ENCODE peak calls at places on chromosomes 6 and 20, in seven cellular contexts. One of them, this sample, is unnamed.

GRCh38 chr20:62027698-62028321 is 37.9 kb downstream of the TAF4 start:
- DNase-seq in A172: no peak
- DNase-seq in pulmonary artery endothelial cell: no peak
- DNase-seq in NCI-H345: no peak
- DNase-seq in C1 segment of cervical spinal cord: no peak
- DNase-seq in HEK293T: no peak
- DNase-seq in kidney glomerular epithelial cell: no peak
- DNase-seq in this sample: no peak

GRCh38 chr6:47276377-47276776 is 33.3 kb downstream of the TNFRSF21 start:
- DNase-seq in A172: no peak
- DNase-seq in pulmonary artery endothelial cell: no peak
- DNase-seq in NCI-H345: no peak
- DNase-seq in C1 segment of cervical spinal cord: no peak
- DNase-seq in HEK293T: no peak
- DNase-seq in kidney glomerular epithelial cell: no peak
- DNase-seq in this sample: peak

GRCh38 chr6:46381579-46381978 is 109.7 kb downstream of the RCAN2 start:
- DNase-seq in A172: no peak
- DNase-seq in pulmonary artery endothelial cell: no peak
- DNase-seq in NCI-H345: no peak
- DNase-seq in C1 segment of cervical spinal cord: no peak
- DNase-seq in HEK293T: no peak
- DNase-seq in kidney glomerular epithelial cell: no peak
- DNase-seq in this sample: no peak

GRCh38 chr6:6003334-6004146 is 3.2 kb downstream of the NRN1 start:
- DNase-seq in A172: no peak
- DNase-seq in pulmonary artery endothelial cell: no peak
- DNase-seq in NCI-H345: no peak
- DNase-seq in C1 segment of cervical spinal cord: no peak
- DNase-seq in HEK293T: peak
- DNase-seq in kidney glomerular epithelial cell: no peak
- DNase-seq in this sample: no peak

GRCh38 chr6:122736606-122737005 is 42.9 kb upstream of the FABP7 start:
- DNase-seq in A172: no peak
- DNase-seq in pulmonary artery endothelial cell: no peak
- DNase-seq in NCI-H345: no peak
- DNase-seq in C1 segment of cervical spinal cord: no peak
- DNase-seq in HEK293T: no peak
- DNase-seq in kidney glomerular epithelial cell: no peak
- DNase-seq in this sample: no peak

GRCh38 chr6:17589402-17590116 is 10.5 kb upstream of the FAM8A1 start:
- DNase-seq in A172: peak
- DNase-seq in pulmonary artery endothelial cell: peak
- DNase-seq in NCI-H345: no peak
- DNase-seq in C1 segment of cervical spinal cord: no peak
- DNase-seq in HEK293T: no peak
- DNase-seq in kidney glomerular epithelial cell: peak
- DNase-seq in this sample: no peak

GRCh38 chr6:75337805-75338204 is 53.2 kb upstream of the TMEM30A start:
- DNase-seq in A172: peak
- DNase-seq in pulmonary artery endothelial cell: peak
- DNase-seq in NCI-H345: no peak
- DNase-seq in C1 segment of cervical spinal cord: no peak
- DNase-seq in HEK293T: no peak
- DNase-seq in kidney glomerular epithelial cell: no peak
- DNase-seq in this sample: no peak

GRCh38 chr6:56399250-56399671 is 151.9 kb upstream of the COL21A1 start:
- DNase-seq in A172: peak
- DNase-seq in pulmonary artery endothelial cell: no peak
- DNase-seq in NCI-H345: no peak
- DNase-seq in C1 segment of cervical spinal cord: no peak
- DNase-seq in HEK293T: no peak
- DNase-seq in kidney glomerular epithelial cell: no peak
- DNase-seq in this sample: no peak

GRCh38 chr6:34230653-34231351 is 5.9 kb upstream of the HMGA1 start:
- DNase-seq in A172: no peak
- DNase-seq in pulmonary artery endothelial cell: no peak
- DNase-seq in NCI-H345: no peak
- DNase-seq in C1 segment of cervical spinal cord: no peak
- DNase-seq in HEK293T: no peak
- DNase-seq in kidney glomerular epithelial cell: no peak
- DNase-seq in this sample: no peak

GRCh38 chr6:47752801-47753200 is 29.0 kb upstream of the OPN5 start:
- DNase-seq in A172: no peak
- DNase-seq in pulmonary artery endothelial cell: no peak
- DNase-seq in NCI-H345: no peak
- DNase-seq in C1 segment of cervical spinal cord: no peak
- DNase-seq in HEK293T: no peak
- DNase-seq in kidney glomerular epithelial cell: no peak
- DNase-seq in this sample: no peak

GRCh38 chr6:121550491-121551010 is 115.1 kb downstream of the GJA1 start:
- DNase-seq in A172: no peak
- DNase-seq in pulmonary artery endothelial cell: no peak
- DNase-seq in NCI-H345: no peak
- DNase-seq in C1 segment of cervical spinal cord: no peak
- DNase-seq in HEK293T: no peak
- DNase-seq in kidney glomerular epithelial cell: no peak
- DNase-seq in this sample: no peak

GRCh38 chr6:145273136-145273535 is 462.2 kb downstream of the EPM2A start:
- DNase-seq in A172: no peak
- DNase-seq in pulmonary artery endothelial cell: no peak
- DNase-seq in NCI-H345: no peak
- DNase-seq in C1 segment of cervical spinal cord: no peak
- DNase-seq in HEK293T: no peak
- DNase-seq in kidney glomerular epithelial cell: no peak
- DNase-seq in this sample: no peak

GRCh38 chr20:34415079-34415478 is 52.0 kb downstream of the ITCH start:
- DNase-seq in A172: no peak
- DNase-seq in pulmonary artery endothelial cell: no peak
- DNase-seq in NCI-H345: no peak
- DNase-seq in C1 segment of cervical spinal cord: no peak
- DNase-seq in HEK293T: no peak
- DNase-seq in kidney glomerular epithelial cell: no peak
- DNase-seq in this sample: no peak

GRCh38 chr6:90000864-90001731 is 106.8 kb downstream of the GJA10 start:
- DNase-seq in A172: peak
- DNase-seq in pulmonary artery endothelial cell: no peak
- DNase-seq in NCI-H345: peak
- DNase-seq in C1 segment of cervical spinal cord: no peak
- DNase-seq in HEK293T: no peak
- DNase-seq in kidney glomerular epithelial cell: no peak
- DNase-seq in this sample: no peak

GRCh38 chr6:6661684-6662083 is 73.2 kb downstream of the LY86 start:
- DNase-seq in A172: no peak
- DNase-seq in pulmonary artery endothelial cell: peak
- DNase-seq in NCI-H345: peak
- DNase-seq in C1 segment of cervical spinal cord: peak
- DNase-seq in HEK293T: no peak
- DNase-seq in kidney glomerular epithelial cell: peak
- DNase-seq in this sample: peak

GRCh38 chr6:22221630-22222029 is 75.2 kb downstream of the PRL start:
- DNase-seq in A172: no peak
- DNase-seq in pulmonary artery endothelial cell: no peak
- DNase-seq in NCI-H345: no peak
- DNase-seq in C1 segment of cervical spinal cord: no peak
- DNase-seq in HEK293T: no peak
- DNase-seq in kidney glomerular epithelial cell: no peak
- DNase-seq in this sample: no peak

GRCh38 chr6:17785094-17785787 is 78.5 kb upstream of the NUP153 start:
- DNase-seq in A172: no peak
- DNase-seq in pulmonary artery endothelial cell: no peak
- DNase-seq in NCI-H345: no peak
- DNase-seq in C1 segment of cervical spinal cord: no peak
- DNase-seq in HEK293T: no peak
- DNase-seq in kidney glomerular epithelial cell: no peak
- DNase-seq in this sample: no peak

GRCh38 chr20:49883246-49883802 is 32.0 kb downstream of the SPATA2 start:
- DNase-seq in A172: no peak
- DNase-seq in pulmonary artery endothelial cell: no peak
- DNase-seq in NCI-H345: no peak
- DNase-seq in C1 segment of cervical spinal cord: no peak
- DNase-seq in HEK293T: no peak
- DNase-seq in kidney glomerular epithelial cell: no peak
- DNase-seq in this sample: no peak

GRCh38 chr6:39029156-39030011 is 19.2 kb upstream of the GLP1R start:
- DNase-seq in A172: peak
- DNase-seq in pulmonary artery endothelial cell: no peak
- DNase-seq in NCI-H345: no peak
- DNase-seq in C1 segment of cervical spinal cord: no peak
- DNase-seq in HEK293T: peak
- DNase-seq in kidney glomerular epithelial cell: no peak
- DNase-seq in this sample: no peak

GRCh38 chr6:3732345-3733141 is 19.0 kb downstream of the PXDC1 start:
- DNase-seq in A172: peak
- DNase-seq in pulmonary artery endothelial cell: peak
- DNase-seq in NCI-H345: peak
- DNase-seq in C1 segment of cervical spinal cord: peak
- DNase-seq in HEK293T: peak
- DNase-seq in kidney glomerular epithelial cell: peak
- DNase-seq in this sample: peak

GRCh38 chr20:43666376-43667328 is at the start of gene MYBL2:
- DNase-seq in A172: peak
- DNase-seq in pulmonary artery endothelial cell: peak
- DNase-seq in NCI-H345: peak
- DNase-seq in C1 segment of cervical spinal cord: no peak
- DNase-seq in HEK293T: peak
- DNase-seq in kidney glomerular epithelial cell: peak
- DNase-seq in this sample: no peak

GRCh38 chr6:2594868-2595267 is 155.9 kb downstream of the MYLK4 start:
- DNase-seq in A172: no peak
- DNase-seq in pulmonary artery endothelial cell: no peak
- DNase-seq in NCI-H345: no peak
- DNase-seq in C1 segment of cervical spinal cord: no peak
- DNase-seq in HEK293T: no peak
- DNase-seq in kidney glomerular epithelial cell: no peak
- DNase-seq in this sample: no peak

GRCh38 chr20:35226126-35226774 is at the start of gene MMP24:
- DNase-seq in A172: no peak
- DNase-seq in pulmonary artery endothelial cell: no peak
- DNase-seq in NCI-H345: peak
- DNase-seq in C1 segment of cervical spinal cord: no peak
- DNase-seq in HEK293T: no peak
- DNase-seq in kidney glomerular epithelial cell: no peak
- DNase-seq in this sample: no peak

GRCh38 chr6:31203345-31203979 is 33.0 kb upstream of the POU5F1 start:
- DNase-seq in A172: peak
- DNase-seq in pulmonary artery endothelial cell: no peak
- DNase-seq in NCI-H345: peak
- DNase-seq in C1 segment of cervical spinal cord: no peak
- DNase-seq in HEK293T: no peak
- DNase-seq in kidney glomerular epithelial cell: peak
- DNase-seq in this sample: no peak

GRCh38 chr20:47741669-47742345 is 43.5 kb downstream of the SULF2 start:
- DNase-seq in A172: no peak
- DNase-seq in pulmonary artery endothelial cell: no peak
- DNase-seq in NCI-H345: peak
- DNase-seq in C1 segment of cervical spinal cord: no peak
- DNase-seq in HEK293T: peak
- DNase-seq in kidney glomerular epithelial cell: no peak
- DNase-seq in this sample: no peak

GRCh38 chr6:5302995-5303622 is 41.8 kb downstream of the FARS2 start:
- DNase-seq in A172: no peak
- DNase-seq in pulmonary artery endothelial cell: no peak
- DNase-seq in NCI-H345: no peak
- DNase-seq in C1 segment of cervical spinal cord: no peak
- DNase-seq in HEK293T: peak
- DNase-seq in kidney glomerular epithelial cell: peak
- DNase-seq in this sample: no peak

GRCh38 chr6:133171989-133172604 is 69.1 kb upstream of the EYA4 start:
- DNase-seq in A172: no peak
- DNase-seq in pulmonary artery endothelial cell: no peak
- DNase-seq in NCI-H345: no peak
- DNase-seq in C1 segment of cervical spinal cord: no peak
- DNase-seq in HEK293T: no peak
- DNase-seq in kidney glomerular epithelial cell: no peak
- DNase-seq in this sample: no peak

GRCh38 chr6:15389079-15389758 is 143.3 kb downstream of the JARID2 start:
- DNase-seq in A172: no peak
- DNase-seq in pulmonary artery endothelial cell: no peak
- DNase-seq in NCI-H345: no peak
- DNase-seq in C1 segment of cervical spinal cord: no peak
- DNase-seq in HEK293T: no peak
- DNase-seq in kidney glomerular epithelial cell: no peak
- DNase-seq in this sample: peak

GRCh38 chr6:42512498-42513042 is 51.3 kb upstream of the UBR2 start:
- DNase-seq in A172: no peak
- DNase-seq in pulmonary artery endothelial cell: no peak
- DNase-seq in NCI-H345: no peak
- DNase-seq in C1 segment of cervical spinal cord: no peak
- DNase-seq in HEK293T: no peak
- DNase-seq in kidney glomerular epithelial cell: no peak
- DNase-seq in this sample: no peak

GRCh38 chr6:32298632-32299336 is 72.9 kb downstream of the TSBP1 start:
- DNase-seq in A172: peak
- DNase-seq in pulmonary artery endothelial cell: no peak
- DNase-seq in NCI-H345: no peak
- DNase-seq in C1 segment of cervical spinal cord: no peak
- DNase-seq in HEK293T: no peak
- DNase-seq in kidney glomerular epithelial cell: no peak
- DNase-seq in this sample: no peak

This sample was measured in hippocampal formation.